ENCODE peak calls at places on chromosome 16, in eight cellular contexts. X is GM12878, T is HCT116, V is A549, P is heart left ventricle, S is HepG2, M is IMR-90, D is upper lobe of left lung. C is an unnamed sample.

GRCh38 chr16:68987734-68988457 is 117.6 kb upstream of the HAS3 start:
- ATAC-seq in X (no peak), T (no peak), V (no peak), P (no peak), S (no peak), M (no peak), D (no peak), C (no peak)

GRCh38 chr16:19589771-19590302 is 34.3 kb downstream of the VPS35L start:
- ATAC-seq in X (no peak), T (no peak), V (peak), P (no peak), S (peak), M (peak), D (peak), C (peak)

GRCh38 chr16:74564451-74564984 is 42.4 kb downstream of the GLG1 start:
- ATAC-seq in X (no peak), T (no peak), V (no peak), P (no peak), S (no peak), M (no peak), D (no peak), C (no peak)

GRCh38 chr16:24685539-24686432 is 43.7 kb upstream of the TNRC6A start:
- ATAC-seq in X (no peak), T (no peak), V (peak), P (no peak), S (peak), M (peak), D (peak), C (peak)

GRCh38 chr16:50313596-50314483 is 47.5 kb downstream of the ADCY7 start:
- ATAC-seq in X (no peak), T (no peak), V (no peak), P (peak), S (peak), M (no peak), D (peak), C (peak)

GRCh38 chr16:26027060-26027459 is 335.3 kb downstream of the HS3ST4 start:
- ATAC-seq in X (no peak), T (no peak), V (no peak), P (no peak), S (no peak), M (no peak), D (no peak), C (no peak)

GRCh38 chr16:49023095-49023494 is 258.5 kb downstream of the CBLN1 start:
- ATAC-seq in X (no peak), T (peak), V (no peak), P (no peak), S (no peak), M (peak), D (no peak), C (no peak)

GRCh38 chr16:85454171-85454883 is 158.8 kb upstream of the GSE1 start:
- ATAC-seq in X (peak), T (no peak), V (no peak), P (no peak), S (peak), M (no peak), D (no peak), C (no peak)

GRCh38 chr16:8962393-8963009 is 1.2 kb downstream of the USP7 start:
- ATAC-seq in X (peak), T (no peak), V (peak), P (no peak), S (no peak), M (no peak), D (no peak), C (no peak)

GRCh38 chr16:84933774-84934571 is 77.4 kb downstream of the ZDHHC7 start:
- ATAC-seq in X (no peak), T (no peak), V (no peak), P (peak), S (peak), M (no peak), D (peak), C (peak)

GRCh38 chr16:82924075-82924854 is 297.5 kb downstream of the CDH13 start:
- ATAC-seq in X (no peak), T (no peak), V (no peak), P (no peak), S (no peak), M (no peak), D (no peak), C (no peak)

GRCh38 chr16:51243836-51244483 is 92.9 kb upstream of the SALL1 start:
- ATAC-seq in X (no peak), T (no peak), V (no peak), P (no peak), S (peak), M (no peak), D (no peak), C (no peak)

GRCh38 chr16:47129755-47130435 is 13.8 kb downstream of the NETO2 start:
- ATAC-seq in X (peak), T (no peak), V (no peak), P (no peak), S (no peak), M (no peak), D (no peak), C (no peak)

GRCh38 chr16:68284847-68285246 is 20.5 kb downstream of the SLC7A6 start:
- ATAC-seq in X (peak), T (no peak), V (no peak), P (no peak), S (no peak), M (no peak), D (peak), C (no peak)

GRCh38 chr16:56428087-56428486 is 2.7 kb upstream of the AMFR start:
- ATAC-seq in X (no peak), T (no peak), V (no peak), P (no peak), S (no peak), M (no peak), D (no peak), C (no peak)

GRCh38 chr16:67910162-67910561 is 17.1 kb downstream of the PSKH1 start:
- ATAC-seq in X (peak), T (no peak), V (peak), P (no peak), S (no peak), M (peak), D (no peak), C (no peak)

GRCh38 chr16:58063377-58064076 is 38.0 kb downstream of the MMP15 start:
- ATAC-seq in X (peak), T (no peak), V (peak), P (no peak), S (peak), M (no peak), D (no peak), C (no peak)

GRCh38 chr16:85861095-85861825 is 37.7 kb upstream of the IRF8 start:
- ATAC-seq in X (peak), T (no peak), V (no peak), P (no peak), S (no peak), M (no peak), D (no peak), C (no peak)

GRCh38 chr16:85917959-85918358 is 19.0 kb downstream of the IRF8 start:
- ATAC-seq in X (peak), T (no peak), V (no peak), P (no peak), S (no peak), M (no peak), D (no peak), C (no peak)

GRCh38 chr16:9184354-9184690 is 92.9 kb downstream of the HAPSTR1 start:
- ATAC-seq in X (no peak), T (no peak), V (no peak), P (no peak), S (no peak), M (no peak), D (no peak), C (no peak)

GRCh38 chr16:695355-696089 is 5.3 kb upstream of the WDR24 start:
- ATAC-seq in X (peak), T (peak), V (peak), P (no peak), S (peak), M (peak), D (peak), C (no peak)
- H3K27ac ChIP-seq in X (no peak), T (peak), V (peak), P (no peak), S (no peak), M (no peak), D (no peak), C (no peak)

DNA sequence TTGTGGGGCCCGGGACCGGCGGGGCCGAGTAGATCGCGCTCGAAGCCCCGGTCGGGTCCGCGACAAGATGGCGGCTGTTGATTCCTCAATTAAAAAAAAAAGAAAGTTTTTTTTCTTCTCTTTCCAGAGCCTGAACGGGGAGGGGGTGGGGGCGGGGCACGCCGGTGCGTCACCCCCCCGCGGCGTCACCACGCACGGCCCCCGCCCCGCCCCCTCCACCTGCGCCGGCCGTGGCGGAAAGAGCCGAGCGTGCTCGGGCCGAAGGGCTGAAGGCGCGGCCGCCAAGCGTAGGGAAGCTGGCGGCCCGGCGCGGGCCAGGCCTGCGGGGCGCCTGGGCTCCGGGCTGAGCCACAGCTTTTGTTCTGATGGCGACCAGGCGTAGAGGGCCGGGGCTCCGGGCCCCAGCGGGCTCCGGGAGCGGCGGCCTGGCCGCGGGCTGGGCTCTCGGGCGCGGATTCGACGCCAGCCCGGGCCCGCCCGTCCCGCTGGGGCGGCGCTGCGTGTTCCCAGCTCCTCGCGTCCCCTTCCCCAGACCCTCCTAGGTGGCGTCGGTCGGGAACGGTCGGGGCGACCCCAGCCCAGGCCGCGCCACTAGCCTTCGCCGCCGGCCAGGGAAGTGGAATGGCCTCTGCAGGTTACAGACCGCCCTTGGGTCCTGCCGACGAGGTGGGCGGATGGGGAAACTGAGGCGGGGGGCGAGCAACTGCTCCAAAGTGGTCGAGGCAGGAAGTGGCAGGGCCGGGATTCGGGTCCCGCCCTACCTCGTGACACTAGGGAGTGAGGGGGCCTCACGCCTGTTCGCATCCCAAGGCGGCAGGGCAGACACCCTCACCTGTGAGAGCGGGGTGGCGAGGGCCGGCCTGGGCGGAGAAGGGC is at the start of gene CREBBP:
- ATAC-seq in X (peak), T (peak), V (peak), P (peak), S (peak), M (peak), D (peak), C (peak)
- TF ChIP-seq POLR2A in X (peak), T (peak), V (peak), P (no peak), S (peak), M (peak), D (no peak), C (peak)

DNA sequence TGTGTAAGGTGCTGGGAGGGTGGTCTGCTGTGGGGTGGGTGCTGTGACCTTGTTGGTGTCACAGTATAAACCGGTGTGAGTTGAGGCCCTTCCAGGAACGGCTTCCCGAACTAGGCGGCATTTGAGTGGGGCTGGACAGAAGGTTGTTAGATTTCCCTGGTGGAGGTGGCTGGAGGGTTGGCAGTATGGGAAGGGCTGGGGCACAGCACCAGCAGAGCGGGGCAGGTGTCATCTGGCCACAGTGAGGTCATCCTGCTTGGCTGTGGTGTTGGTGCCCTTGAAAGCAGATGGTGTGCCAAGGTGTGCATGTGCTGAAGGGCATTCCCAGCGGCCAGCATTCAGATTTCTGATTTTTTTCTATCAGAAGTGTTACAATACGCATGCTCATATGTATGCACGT is 28.1 kb downstream of the BANP start:
- ATAC-seq in X (no peak), T (no peak), V (no peak), P (peak), S (no peak), M (no peak), D (no peak), C (no peak)
- H3K27ac ChIP-seq in X (no peak), T (no peak), V (no peak), P (no peak), S (no peak), M (no peak), D (no peak), C (no peak)

DNA sequence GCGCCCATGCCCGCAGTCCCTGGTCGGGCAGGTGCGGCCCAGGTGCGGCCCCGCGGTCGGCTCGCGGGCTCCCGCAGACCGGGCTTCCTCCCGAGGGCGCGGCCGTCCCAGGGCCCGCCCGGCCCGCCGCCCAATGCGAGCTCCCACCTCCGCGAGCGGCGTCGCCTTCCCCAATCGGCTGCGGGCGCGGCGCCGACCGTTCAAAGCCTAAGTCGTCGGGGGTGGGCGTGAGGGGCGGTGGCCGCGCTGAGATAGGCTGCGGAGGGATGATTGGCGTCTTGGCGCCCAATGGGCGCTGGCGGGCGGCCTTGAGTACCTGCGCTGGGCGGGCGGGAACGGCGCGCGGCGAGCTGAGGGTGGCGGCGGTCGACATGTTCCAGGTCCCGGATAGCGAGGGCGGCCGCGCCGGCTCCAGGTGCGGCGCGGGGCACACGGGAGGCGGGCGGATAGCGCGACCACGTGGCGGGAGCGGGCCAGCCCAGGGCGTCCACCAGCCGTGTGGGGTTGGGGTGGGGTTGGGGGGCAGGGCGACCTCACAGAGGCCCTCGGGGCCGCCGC is at the start of gene JPT2:
- ATAC-seq in X (peak), T (peak), V (peak), P (peak), S (peak), M (peak), D (peak), C (peak)
- TF ChIP-seq POLR2A in X (peak), T (no peak), V (peak), P (no peak), S (peak), M (no peak), D (no peak), C (no peak)

DNA sequence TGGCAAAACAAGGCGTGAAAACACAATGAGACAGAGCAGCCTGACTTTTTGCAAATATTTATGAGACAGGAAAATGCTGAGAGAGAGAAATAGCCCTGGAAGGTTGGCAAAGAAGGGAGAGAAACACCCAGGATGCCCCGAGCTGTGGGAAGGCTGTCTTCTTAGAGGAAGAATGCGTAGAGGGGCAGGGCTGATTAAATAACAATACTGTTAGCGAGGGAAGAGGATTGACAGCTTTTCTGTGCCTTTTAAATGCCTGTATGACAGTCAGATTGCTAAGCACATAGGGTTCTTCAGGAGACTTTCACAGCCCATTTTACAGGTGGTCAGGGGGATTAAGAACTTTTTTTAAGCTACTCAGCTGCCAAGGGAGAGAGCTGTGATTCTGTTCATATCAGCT is 219.2 kb downstream of the SHISA9 start:
- ATAC-seq in X (no peak), T (no peak), V (no peak), P (no peak), S (no peak), M (no peak), D (no peak), C (no peak)
- H3K27ac ChIP-seq in X (no peak), T (no peak), V (no peak), P (no peak), S (no peak), M (no peak), D (no peak), C (no peak)

GRCh38 chr16:30698816-30699614 is at the start of gene SRCAP:
- ATAC-seq in X (peak), T (peak), V (peak), P (peak), S (peak), M (peak), D (peak), C (peak)
- TF ChIP-seq POLR2A in X (peak), T (peak), V (peak), P (no peak), S (peak), M (no peak), D (no peak), C (peak)

DNA sequence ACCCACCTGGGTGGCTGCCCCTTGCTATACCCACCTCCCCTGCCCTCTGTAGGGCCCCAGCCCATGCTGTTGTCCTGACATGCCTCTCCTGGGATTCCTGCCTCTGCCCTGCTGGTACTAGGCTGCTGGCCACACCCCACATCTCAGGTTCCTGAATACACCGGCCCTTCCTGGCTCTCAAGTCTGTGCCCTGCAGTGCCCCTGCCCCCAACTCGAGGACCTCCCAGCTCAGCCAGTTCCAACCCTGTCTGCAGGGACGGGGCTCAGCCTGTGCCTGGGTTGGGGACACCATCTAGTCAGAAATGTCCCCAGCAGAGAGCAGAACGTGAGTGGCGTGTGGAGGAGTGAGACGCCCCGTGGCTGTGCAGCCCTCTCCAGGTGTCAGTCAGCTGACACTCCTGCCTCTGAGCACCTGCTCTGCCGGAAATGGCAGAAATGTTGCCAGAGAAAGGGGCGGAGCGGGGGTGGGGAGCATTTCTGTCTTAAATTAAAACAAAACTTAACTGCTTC is 28.7 kb downstream of the ACSF3 start:
- ATAC-seq in X (peak), T (peak), V (no peak), P (no peak), S (no peak), M (no peak), D (peak), C (no peak)
- H3K27ac ChIP-seq in X (no peak), T (no peak), V (no peak), P (no peak), S (no peak), M (no peak), D (no peak), C (no peak)